ENCODE peak calls at places on chromosome 1, in four cellular contexts. L is AG09319, V is upper lobe of right lung, T is fibroblast of mammary gland. B is an unnamed sample.

GRCh38 chr1:48777219-48777895 is 666 bp upstream of the BEND5 start:
- DNase-seq in L (no peak), V (no peak), T (no peak), B (no peak)

GRCh38 chr1:41898191-41898713 is 20.5 kb downstream of the HIVEP3 start:
- DNase-seq in L (no peak), V (no peak), T (peak), B (no peak)

GRCh38 chr1:161071886-161072371 is 2.2 kb upstream of the ARHGAP30 start:
- DNase-seq in L (peak), V (peak), T (peak), B (peak)

GRCh38 chr1:11059166-11059989 is 440 bp downstream of the SRM start:
- DNase-seq in L (no peak), V (peak), T (no peak), B (no peak)

GRCh38 chr1:228101994-228102790 is 933 bp downstream of the C1orf35 start:
- DNase-seq in L (no peak), V (peak), T (no peak), B (no peak)

GRCh38 chr1:222095606-222096475 is 354.0 kb upstream of the DUSP10 start:
- DNase-seq in L (no peak), V (no peak), T (peak), B (no peak)

GRCh38 chr1:195617157-195617556 is 991.1 kb downstream of the KCNT2 start:
- DNase-seq in L (no peak), V (no peak), T (no peak), B (no peak)

GRCh38 chr1:20477355-20478071 is 8.5 kb downstream of the CAMK2N1 start:
- DNase-seq in L (no peak), V (no peak), T (peak), B (no peak)

GRCh38 chr1:59714966-59715365 is 99.8 kb upstream of the HOOK1 start:
- DNase-seq in L (no peak), V (no peak), T (no peak), B (no peak)

GRCh38 chr1:44803312-44804095 is 3.3 kb downstream of the PLK3 start:
- DNase-seq in L (no peak), V (peak), T (no peak), B (no peak)

GRCh38 chr1:241532173-241532553 is at the start of gene KMO:
- DNase-seq in L (no peak), V (no peak), T (peak), B (no peak)

GRCh38 chr1:218886472-218886871 is 287.2 kb upstream of the LYPLAL1 start:
- DNase-seq in L (no peak), V (no peak), T (peak), B (no peak)

DNA sequence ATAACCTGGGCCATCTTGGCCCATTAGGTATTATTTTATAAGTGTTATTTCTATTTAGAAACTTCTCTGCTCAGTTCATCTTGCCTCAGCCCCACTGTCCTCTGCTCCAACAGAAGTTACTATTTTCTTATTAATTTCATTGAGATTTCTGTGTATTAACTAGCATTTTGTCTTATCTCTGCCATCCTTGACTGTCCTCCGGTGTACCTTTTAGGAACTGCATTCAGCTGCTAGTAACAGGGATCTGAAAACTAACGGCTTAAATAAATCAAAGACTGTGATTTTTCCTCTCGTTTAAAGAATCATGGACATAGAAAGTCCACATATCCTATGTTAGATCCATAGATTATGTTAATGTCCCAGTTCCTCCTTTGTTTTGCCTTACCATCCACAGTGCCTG is 382.5 kb downstream of the MATN1 start:
- DNase-seq in L (no peak), V (no peak), T (no peak), B (no peak)
- TF ChIP-seq CTCF in L (no peak), V (no peak), T (no peak), B (no peak)

GRCh38 chr1:5165747-5166146 is 511.3 kb downstream of the AJAP1 start:
- DNase-seq in L (no peak), V (no peak), T (no peak), B (no peak)

GRCh38 chr1:5164155-5164554 is 509.7 kb downstream of the AJAP1 start:
- DNase-seq in L (no peak), V (no peak), T (no peak), B (no peak)

GRCh38 chr1:5156416-5156815 is 502.0 kb downstream of the AJAP1 start:
- DNase-seq in L (no peak), V (no peak), T (no peak), B (no peak)

GRCh38 chr1:5161372-5161771 is 507.0 kb downstream of the AJAP1 start:
- DNase-seq in L (no peak), V (no peak), T (no peak), B (no peak)
- TF ChIP-seq CTCF in L (no peak), V (no peak), T (no peak), B (no peak)

DNA sequence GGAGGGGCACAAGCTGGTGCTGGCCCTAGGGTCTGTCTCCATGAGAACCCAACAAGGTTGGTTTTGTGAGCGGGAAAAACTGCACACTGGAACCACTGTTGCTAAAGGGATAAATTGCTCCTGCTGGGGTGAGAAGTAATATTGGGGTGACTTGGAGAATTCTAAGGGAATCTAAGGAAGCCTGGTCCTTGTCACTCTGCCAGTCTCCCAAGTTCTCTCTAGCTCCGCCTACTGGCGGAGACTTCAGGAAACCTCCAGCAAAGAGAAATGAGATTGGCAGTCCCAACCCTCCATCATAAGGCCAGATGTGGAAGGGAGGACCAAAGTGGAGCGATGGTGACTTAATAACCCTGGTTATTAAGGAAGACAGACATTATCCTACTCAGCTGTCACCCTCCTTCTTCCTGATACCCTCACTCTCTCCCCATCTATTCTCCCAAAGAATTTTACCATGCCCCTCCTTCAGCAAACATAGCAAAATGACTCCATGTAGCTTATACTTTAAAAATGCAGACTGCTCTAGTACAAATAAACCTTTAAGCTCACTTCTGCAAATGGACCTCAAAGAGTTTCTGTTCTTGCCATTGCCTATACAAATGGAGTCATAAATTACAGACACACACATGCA is 2.7 kb downstream of the LCE1F start:
- DNase-seq in L (no peak), V (no peak), T (peak), B (peak)
- TF ChIP-seq CTCF in L (peak), V (no peak), T (peak), B (peak)

DNA sequence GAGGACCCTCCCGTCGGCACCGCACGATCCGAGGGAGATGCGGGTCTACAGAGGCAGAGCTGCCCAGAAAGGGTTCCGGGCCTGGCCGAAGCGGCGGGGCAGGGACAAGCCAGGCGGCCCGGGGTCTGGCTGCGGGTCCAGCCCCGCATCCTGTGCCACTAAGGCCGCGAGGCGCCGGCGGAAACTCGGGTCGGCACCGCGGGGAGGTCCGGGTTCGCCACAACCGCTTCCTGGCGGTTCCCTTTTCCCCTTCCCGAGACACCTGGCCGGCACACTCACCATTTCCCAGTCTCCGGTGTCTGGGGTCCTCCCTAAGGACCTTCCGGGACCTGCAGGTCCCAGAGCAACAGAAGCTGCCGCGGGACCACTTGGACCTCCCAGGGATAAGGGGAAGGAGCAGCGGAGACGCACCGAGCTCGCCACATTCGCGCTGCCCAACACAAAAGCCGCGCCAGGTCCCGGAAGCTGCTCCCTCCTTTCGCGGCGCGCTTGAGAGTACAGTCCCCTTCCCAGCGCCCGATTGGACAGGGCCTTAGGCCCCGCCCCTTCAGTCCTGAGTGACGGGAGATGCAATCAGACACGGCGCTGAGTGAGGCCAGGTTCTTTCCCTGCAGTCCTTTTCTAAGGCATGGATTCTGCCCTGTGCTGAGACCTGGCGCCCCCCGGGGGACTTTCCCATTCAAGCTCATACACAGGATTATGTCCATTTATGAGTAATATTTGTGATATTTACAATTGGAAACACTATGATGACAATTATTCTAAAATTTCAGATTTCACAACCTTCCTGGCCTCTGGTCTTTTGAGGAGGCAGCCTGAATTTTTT is at the start of gene ZNF670:
- DNase-seq in L (peak), V (peak), T (peak), B (peak)
- TF ChIP-seq CTCF in L (no peak), V (no peak), T (no peak), B (no peak)

GRCh38 chr1:92599184-92599583 is 112.5 kb upstream of the GFI1 start:
- DNase-seq in L (no peak), V (no peak), T (peak), B (peak)
- TF ChIP-seq CTCF in L (peak), V (peak), T (peak), B (peak)

B was measured in HFFc6.